ENCODE peak calls at places on chromosome 4, in five cellular contexts. One of them, this sample, is unnamed.

GRCh38 chr4:110798682-110799081 is 175.8 kb upstream of the PITX2 start:
- DNase-seq in cardiac fibroblast: no peak
- DNase-seq in RKO: no peak
- DNase-seq in NCI-H524 treated with DMSO at 0.1 percent for 48 hours: no peak
- DNase-seq in HS-5: no peak
- DNase-seq in this sample: no peak

GRCh38 chr4:2271279-2272025 is 9.5 kb upstream of the MXD4 start:
- DNase-seq in cardiac fibroblast: no peak
- DNase-seq in RKO: no peak
- DNase-seq in NCI-H524 treated with DMSO at 0.1 percent for 48 hours: no peak
- DNase-seq in HS-5: no peak
- DNase-seq in this sample: no peak

GRCh38 chr4:147042046-147042445 is 96.4 kb upstream of the TTC29 start:
- DNase-seq in cardiac fibroblast: no peak
- DNase-seq in RKO: no peak
- DNase-seq in NCI-H524 treated with DMSO at 0.1 percent for 48 hours: no peak
- DNase-seq in HS-5: no peak
- DNase-seq in this sample: no peak

GRCh38 chr4:26122690-26123089 is 198.1 kb upstream of the RBPJ start:
- DNase-seq in cardiac fibroblast: no peak
- DNase-seq in RKO: no peak
- DNase-seq in NCI-H524 treated with DMSO at 0.1 percent for 48 hours: no peak
- DNase-seq in HS-5: no peak
- DNase-seq in this sample: no peak

GRCh38 chr4:182023469-182023868 is 219.7 kb upstream of the TENM3 start:
- DNase-seq in cardiac fibroblast: no peak
- DNase-seq in RKO: no peak
- DNase-seq in NCI-H524 treated with DMSO at 0.1 percent for 48 hours: no peak
- DNase-seq in HS-5: no peak
- DNase-seq in this sample: no peak

GRCh38 chr4:105859233-105859632 is 36.0 kb upstream of the NPNT start:
- DNase-seq in cardiac fibroblast: peak; percentile 66
- DNase-seq in RKO: peak; percentile 56
- DNase-seq in NCI-H524 treated with DMSO at 0.1 percent for 48 hours: no peak
- DNase-seq in HS-5: peak; percentile 31
- DNase-seq in this sample: peak; percentile 50

GRCh38 chr4:76233534-76233933 is 18.0 kb upstream of the FAM47E start:
- DNase-seq in cardiac fibroblast: no peak
- DNase-seq in RKO: no peak
- DNase-seq in NCI-H524 treated with DMSO at 0.1 percent for 48 hours: no peak
- DNase-seq in HS-5: no peak
- DNase-seq in this sample: no peak

GRCh38 chr4:83207497-83208105 is 77.0 kb downstream of the COQ2 start:
- DNase-seq in cardiac fibroblast: peak; percentile 90
- DNase-seq in RKO: no peak
- DNase-seq in NCI-H524 treated with DMSO at 0.1 percent for 48 hours: no peak
- DNase-seq in HS-5: peak; percentile 68
- DNase-seq in this sample: peak; percentile 73

GRCh38 chr4:89753601-89754066 is 83.3 kb downstream of the SNCA start:
- DNase-seq in cardiac fibroblast: peak; percentile 97
- DNase-seq in RKO: peak; percentile 66
- DNase-seq in NCI-H524 treated with DMSO at 0.1 percent for 48 hours: no peak
- DNase-seq in HS-5: peak; percentile 96
- DNase-seq in this sample: peak; percentile 96

GRCh38 chr4:138405439-138405838 is 163.3 kb upstream of the SLC7A11 start:
- DNase-seq in cardiac fibroblast: no peak
- DNase-seq in RKO: no peak
- DNase-seq in NCI-H524 treated with DMSO at 0.1 percent for 48 hours: no peak
- DNase-seq in HS-5: no peak
- DNase-seq in this sample: no peak

GRCh38 chr4:26178874-26179273 is 141.9 kb upstream of the RBPJ start:
- DNase-seq in cardiac fibroblast: no peak
- DNase-seq in RKO: no peak
- DNase-seq in NCI-H524 treated with DMSO at 0.1 percent for 48 hours: no peak
- DNase-seq in HS-5: no peak
- DNase-seq in this sample: no peak

GRCh38 chr4:142443469-142443868 is 402.6 kb downstream of the INPP4B start:
- DNase-seq in cardiac fibroblast: no peak
- DNase-seq in RKO: no peak
- DNase-seq in NCI-H524 treated with DMSO at 0.1 percent for 48 hours: no peak
- DNase-seq in HS-5: no peak
- DNase-seq in this sample: no peak

GRCh38 chr4:173025131-173025530 is 143.5 kb upstream of the GALNT7 start:
- DNase-seq in cardiac fibroblast: peak; percentile 83
- DNase-seq in RKO: peak; percentile 82
- DNase-seq in NCI-H524 treated with DMSO at 0.1 percent for 48 hours: no peak
- DNase-seq in HS-5: peak; percentile 44
- DNase-seq in this sample: no peak

GRCh38 chr4:8395504-8395903 is 45.0 kb downstream of the ACOX3 start:
- DNase-seq in cardiac fibroblast: no peak
- DNase-seq in RKO: no peak
- DNase-seq in NCI-H524 treated with DMSO at 0.1 percent for 48 hours: no peak
- DNase-seq in HS-5: no peak
- DNase-seq in this sample: no peak

GRCh38 chr4:28378109-28378830 is 1517.6 kb downstream of the STIM2 start:
- DNase-seq in cardiac fibroblast: peak; percentile 6
- DNase-seq in RKO: no peak
- DNase-seq in NCI-H524 treated with DMSO at 0.1 percent for 48 hours: no peak
- DNase-seq in HS-5: no peak
- DNase-seq in this sample: no peak

GRCh38 chr4:54588404-54588803 is 69.4 kb upstream of the KIT start:
- DNase-seq in cardiac fibroblast: peak; percentile 24
- DNase-seq in RKO: no peak
- DNase-seq in NCI-H524 treated with DMSO at 0.1 percent for 48 hours: no peak
- DNase-seq in HS-5: no peak
- DNase-seq in this sample: no peak

GRCh38 chr4:25787891-25788331 is 74.9 kb downstream of the SEL1L3 start:
- DNase-seq in cardiac fibroblast: peak; percentile 26
- DNase-seq in RKO: no peak
- DNase-seq in NCI-H524 treated with DMSO at 0.1 percent for 48 hours: no peak
- DNase-seq in HS-5: no peak
- DNase-seq in this sample: no peak

GRCh38 chr4:122643257-122643656 is 22.4 kb upstream of the IL21 start:
- DNase-seq in cardiac fibroblast: no peak
- DNase-seq in RKO: no peak
- DNase-seq in NCI-H524 treated with DMSO at 0.1 percent for 48 hours: no peak
- DNase-seq in HS-5: no peak
- DNase-seq in this sample: no peak

GRCh38 chr4:112185740-112186670 is 40.8 kb downstream of the FAM241A start:
- DNase-seq in cardiac fibroblast: no peak
- DNase-seq in RKO: no peak
- DNase-seq in NCI-H524 treated with DMSO at 0.1 percent for 48 hours: no peak
- DNase-seq in HS-5: no peak
- DNase-seq in this sample: no peak

GRCh38 chr4:183422962-183423653 is 21.3 kb upstream of the CDKN2AIP start:
- DNase-seq in cardiac fibroblast: peak; percentile 24
- DNase-seq in RKO: peak; percentile 37
- DNase-seq in NCI-H524 treated with DMSO at 0.1 percent for 48 hours: no peak
- DNase-seq in HS-5: peak; percentile 61
- DNase-seq in this sample: no peak

GRCh38 chr4:7347981-7348380 is 86.7 kb downstream of the PSAPL1 start:
- DNase-seq in cardiac fibroblast: no peak
- DNase-seq in RKO: peak; percentile 12
- DNase-seq in NCI-H524 treated with DMSO at 0.1 percent for 48 hours: no peak
- DNase-seq in HS-5: peak; percentile 64
- DNase-seq in this sample: peak; percentile 40

GRCh38 chr4:7978489-7978888 is 38.8 kb upstream of the AFAP1 start:
- DNase-seq in cardiac fibroblast: no peak
- DNase-seq in RKO: no peak
- DNase-seq in NCI-H524 treated with DMSO at 0.1 percent for 48 hours: no peak
- DNase-seq in HS-5: no peak
- DNase-seq in this sample: no peak

GRCh38 chr4:102483120-102483519 is 18.0 kb upstream of the NFKB1 start:
- DNase-seq in cardiac fibroblast: no peak
- DNase-seq in RKO: no peak
- DNase-seq in NCI-H524 treated with DMSO at 0.1 percent for 48 hours: no peak
- DNase-seq in HS-5: no peak
- DNase-seq in this sample: no peak

GRCh38 chr4:1351854-1352633 is 5.0 kb downstream of the UVSSA start:
- DNase-seq in cardiac fibroblast: peak; percentile 79
- DNase-seq in RKO: peak; percentile 72
- DNase-seq in NCI-H524 treated with DMSO at 0.1 percent for 48 hours: no peak
- DNase-seq in HS-5: no peak
- DNase-seq in this sample: no peak

GRCh38 chr4:92234393-92235176 is 69.2 kb upstream of the GRID2 start:
- DNase-seq in cardiac fibroblast: peak; percentile 99
- DNase-seq in RKO: peak; percentile 3
- DNase-seq in NCI-H524 treated with DMSO at 0.1 percent for 48 hours: no peak
- DNase-seq in HS-5: peak; percentile 99
- DNase-seq in this sample: peak; percentile 84

This sample was measured in GM04503.